ENCODE peak calls at places on chromosomes 4 and X, in seven cellular contexts. H, A, C, M, T, O and Q are unnamed samples.

GRCh38 chr4:140078366-140078765 is 75.6 kb downstream of the MAML3 start:
- DNase-seq in T (peak; percentile 79), A (no peak), H (peak; percentile 37), C (peak; percentile 28), M (no peak), O (no peak), Q (no peak)

GRCh38 chr4:169618986-169619385 is 1.4 kb upstream of the CLCN3 start:
- DNase-seq in T (no peak), O (no peak), H (no peak), M (no peak), C (no peak), A (no peak), Q (no peak)

GRCh38 chrX:77426811-77427210 is 20.4 kb upstream of the FGF16 start:
- DNase-seq in M (peak; percentile 32), H (no peak), T (peak; percentile 44), O (no peak), C (peak; percentile 57), A (no peak), Q (peak; percentile 33)

GRCh38 chr4:76696109-76696508 is 201.8 kb downstream of the SOWAHB start:
- DNase-seq in A (no peak), C (peak; percentile 57), H (no peak), O (no peak), M (no peak), T (no peak), Q (peak; percentile 13)

GRCh38 chr4:138898282-138898681 is 117.3 kb upstream of the NOCT start:
- DNase-seq in C (peak; percentile 75), A (no peak), T (no peak), H (no peak), M (no peak), O (no peak), Q (peak; percentile 11)

GRCh38 chr4:55029321-55029720 is 96.1 kb downstream of the KDR start:
- DNase-seq in T (no peak), O (no peak), C (no peak), H (no peak), A (no peak), M (no peak), Q (no peak)

GRCh38 chr4:181987392-181987791 is 255.8 kb upstream of the TENM3 start:
- DNase-seq in T (no peak), C (no peak), H (no peak), A (no peak), O (no peak), M (no peak), Q (no peak)

GRCh38 chr4:123588631-123589223 is 192.1 kb downstream of the SPRY1 start:
- DNase-seq in H (no peak), C (peak; percentile 57), M (peak; percentile 88), T (peak; percentile 96), O (no peak), A (peak; percentile 58), Q (peak; percentile 69)

GRCh38 chr4:37453361-37454262 is 209.1 kb downstream of the NWD2 start:
- DNase-seq in T (peak; percentile 2), M (peak; percentile 28), O (peak; percentile 21), C (peak; percentile 58), H (no peak), A (peak; percentile 54), Q (no peak)

GRCh38 chr4:148955926-148956325 is 513.7 kb upstream of the NR3C2 start:
- DNase-seq in O (no peak), M (no peak), C (peak; percentile 1), H (no peak), A (no peak), T (no peak), Q (peak; percentile 18)

GRCh38 chr4:85823295-85823694 is 348.3 kb downstream of the ARHGAP24 start:
- DNase-seq in T (peak; percentile 79), A (no peak), H (no peak), M (no peak), O (no peak), C (peak; percentile 73), Q (peak; percentile 3)